ENCODE peak calls at places on chromosomes 3 and 15, in seven cellular contexts. U, C, Y, D, A, N and S are unnamed samples.

GRCh38 chr3:158213461-158213860 is 103.6 kb downstream of the RSRC1 start:
- DNase-seq in N (no peak), C (no peak), Y (no peak), D (no peak), U (no peak), A (no peak), S (no peak)

GRCh38 chr3:149647285-149647684 is 10.5 kb downstream of the WWTR1 start:
- DNase-seq in N (no peak), D (no peak), U (no peak), A (no peak), C (no peak), Y (no peak), S (no peak)

GRCh38 chr3:184560992-184561328 is 625 bp upstream of the EPHB3 start:
- DNase-seq in C (no peak), U (peak; percentile 25), D (no peak), N (no peak), A (no peak), Y (peak; percentile 36), S (no peak)

GRCh38 chr15:39497759-39498565 is 82.9 kb upstream of the THBS1 start:
- DNase-seq in Y (no peak), N (no peak), A (no peak), D (no peak), U (no peak), C (no peak), S (no peak)

GRCh38 chr3:180229113-180229512 is 192.4 kb upstream of the PEX5L start:
- DNase-seq in A (no peak), U (no peak), Y (no peak), N (no peak), C (no peak), D (no peak), S (no peak)

GRCh38 chr15:45402955-45403892 is 24.9 kb upstream of the GATM start:
- DNase-seq in D (peak; percentile 27), Y (peak; percentile 69), U (peak; percentile 15), C (no peak), A (peak; percentile 34), N (peak; percentile 66), S (no peak)

GRCh38 chr3:192685801-192686200 is 41.5 kb downstream of the FGF12 start:
- DNase-seq in U (no peak), Y (no peak), A (no peak), N (no peak), D (no peak), C (no peak), S (no peak)

GRCh38 chr3:36418296-36418695 is 38.0 kb downstream of the STAC start:
- DNase-seq in Y (no peak), C (no peak), D (peak; percentile 6), U (no peak), N (no peak), A (no peak), S (no peak)

GRCh38 chr15:84929795-84930371 is 45.4 kb downstream of the SLC28A1 start:
- DNase-seq in N (no peak), D (peak; percentile 33), Y (no peak), U (peak; percentile 71), C (peak; percentile 26), A (no peak), S (peak; percentile 38)

GRCh38 chr15:25673351-25673750 is 189.8 kb downstream of the ATP10A start:
- DNase-seq in N (no peak), C (no peak), A (no peak), Y (no peak), U (no peak), D (no peak), S (no peak)

GRCh38 chr3:29759021-29759359 is 478.1 kb downstream of the RBMS3 start:
- DNase-seq in D (peak; percentile 91), U (no peak), C (no peak), N (no peak), Y (no peak), A (no peak), S (no peak)

GRCh38 chr15:35736150-35736549 is 190.2 kb upstream of the DPH6 start:
- DNase-seq in D (peak; percentile 57), Y (no peak), C (no peak), N (no peak), A (no peak), U (no peak), S (no peak)

GRCh38 chr3:46503194-46503924 is 5.6 kb downstream of the RTP3 start:
- DNase-seq in D (peak; percentile 25), Y (no peak), A (no peak), N (no peak), C (no peak), U (no peak), S (no peak)

GRCh38 chr3:156274791-156275190 is 154.4 kb downstream of the KCNAB1 start:
- DNase-seq in A (no peak), C (no peak), D (no peak), Y (no peak), U (no peak), N (no peak), S (no peak)

GRCh38 chr15:86935841-86936240 is 856.2 kb downstream of the AGBL1 start:
- DNase-seq in N (no peak), Y (no peak), C (no peak), D (no peak), A (no peak), U (no peak), S (no peak)

GRCh38 chr3:31878231-31878838 is 102.7 kb downstream of the OSBPL10 start:
- DNase-seq in N (no peak), A (no peak), D (peak; percentile 99), C (no peak), U (no peak), Y (no peak), S (no peak)

GRCh38 chr15:59609730-59610712 is 1.6 kb upstream of the GCNT3 start:
- DNase-seq in C (no peak), Y (no peak), A (no peak), U (no peak), D (no peak), N (no peak), S (no peak)

GRCh38 chr3:197508511-197508910 is 47.3 kb downstream of the BDH1 start:
- DNase-seq in A (no peak), N (no peak), C (no peak), Y (no peak), U (no peak), D (no peak), S (no peak)

GRCh38 chr15:73385205-73385604 is 16.4 kb upstream of the HCN4 start:
- DNase-seq in N (no peak), A (no peak), C (no peak), D (no peak), Y (no peak), U (no peak), S (no peak)

GRCh38 chr3:54125317-54125716 is 3.0 kb downstream of the CACNA2D3 start:
- DNase-seq in Y (no peak), D (no peak), A (no peak), N (no peak), U (no peak), C (no peak), S (no peak)

GRCh38 chr3:128879991-128880390 is 571 bp downstream of the ACAD9 start:
- DNase-seq in D (no peak), N (no peak), C (no peak), A (no peak), U (peak; percentile 17), Y (no peak), S (no peak)

GRCh38 chr15:72047020-72047419 is 70.9 kb downstream of the MYO9A start:
- DNase-seq in A (no peak), Y (no peak), D (peak; percentile 45), U (no peak), N (no peak), C (no peak), S (peak; percentile 16)
- H3K4me3 ChIP-seq in A (no peak overlapping the region), Y (no peak overlapping the region), D (no peak overlapping the region), U (no peak overlapping the region), N (no peak overlapping the region), C (no peak overlapping the region), S (no peak overlapping the region)

GRCh38 chr3:81003008-81003407 is 758.4 kb downstream of the GBE1 start:
- DNase-seq in Y (no peak), U (no peak), A (no peak), C (no peak), D (no peak), N (no peak), S (no peak)

GRCh38 chr3:81003817-81004216 is 757.6 kb downstream of the GBE1 start:
- DNase-seq in N (no peak), D (no peak), C (no peak), U (no peak), A (no peak), Y (no peak), S (no peak)

GRCh38 chr3:81005992-81006391 is 755.5 kb downstream of the GBE1 start:
- DNase-seq in D (no peak), Y (no peak), A (no peak), N (no peak), U (no peak), C (no peak), S (no peak)
- TF ChIP-seq CTCF in D (no peak), Y (no peak), A (no peak), N (no peak), U (no peak), C (no peak), S (no peak)

DNA sequence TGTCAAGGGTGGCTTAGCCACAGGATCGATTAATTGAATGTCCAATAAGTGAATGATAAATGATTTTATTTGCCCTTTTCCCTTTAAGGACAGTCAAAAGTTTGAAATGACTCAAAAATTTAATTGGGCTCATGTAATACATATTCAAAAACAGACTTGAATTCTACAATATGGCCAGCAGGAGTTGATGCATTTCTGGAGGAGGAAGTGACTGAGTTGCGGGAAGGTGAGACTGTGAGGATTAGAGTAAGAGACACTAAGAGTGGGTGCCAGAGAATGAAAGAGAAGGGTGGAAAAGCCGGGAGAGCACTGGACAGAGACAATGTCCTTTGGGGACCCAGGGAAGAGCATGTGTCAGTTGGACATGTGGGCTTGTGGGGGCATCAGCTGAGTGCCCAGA is 83.3 kb downstream of the MCTP2 start:
- DNase-seq in C (no peak), D (no peak), N (no peak), U (no peak), Y (no peak), A (no peak), S (no peak)
- H3K4me3 ChIP-seq in C (no peak overlapping the region), D (no peak overlapping the region), N (no peak overlapping the region), U (no peak overlapping the region), Y (no peak overlapping the region), A (no peak overlapping the region), S (no peak overlapping the region)

GRCh38 chr3:170322501-170323328 is 34.8 kb upstream of the SKIL start:
- DNase-seq in Y (no peak), N (no peak), A (no peak), C (no peak), U (no peak), D (no peak), S (peak; percentile 51)

GRCh38 chr3:170327040-170327808 is 30.3 kb upstream of the SKIL start:
- DNase-seq in N (no peak), U (no peak), D (no peak), Y (no peak), A (no peak), C (no peak), S (no peak)

GRCh38 chr3:170323371-170323770 is 34.1 kb upstream of the SKIL start:
- DNase-seq in Y (no peak), D (no peak), N (no peak), U (no peak), A (no peak), C (no peak), S (peak; percentile 66)

GRCh38 chr3:170321326-170322034 is 36.0 kb upstream of the SKIL start:
- DNase-seq in N (no peak), A (no peak), Y (peak; percentile 64), U (no peak), C (peak; percentile 31), D (no peak), S (peak; percentile 41)

DNA sequence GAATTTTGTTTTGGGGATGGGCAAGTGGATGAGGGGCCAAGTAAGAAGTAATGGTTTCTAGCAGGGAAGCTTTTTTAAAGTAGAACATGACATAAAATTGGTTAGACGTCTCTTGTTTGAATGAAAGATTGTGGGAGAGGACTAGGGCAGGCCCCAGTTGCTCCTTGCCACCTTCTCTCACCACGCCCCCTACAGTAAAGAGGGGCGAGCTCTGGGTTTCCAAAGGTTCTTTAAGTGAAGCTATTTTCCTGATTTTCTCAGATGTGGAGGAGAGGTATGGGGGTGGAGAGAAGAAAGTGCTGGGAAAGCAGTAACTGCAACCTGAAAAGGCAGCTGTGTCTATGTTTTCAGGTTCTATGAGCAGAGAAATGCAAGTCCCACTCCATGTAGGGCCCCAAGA is 32.6 kb upstream of the SKIL start:
- DNase-seq in C (no peak), A (no peak), U (no peak), D (no peak), N (no peak), Y (no peak), S (no peak)
- TF ChIP-seq CTCF in C (no peak), A (no peak), U (no peak), D (no peak), N (no peak), Y (no peak), S (no peak)